ENCODE peak calls at places on chromosomes 4 and X, in four cellular contexts. A is choroid plexus epithelial cell, W is AG08396, K is iris pigment epithelial cell. Y is an unnamed sample.

GRCh38 chrX:43750248-43750676 is 94.2 kb downstream of the MAOA start:
- DNase-seq in A (peak; percentile 72), W (peak; percentile 25), K (peak; percentile 59), Y (peak; percentile 32)

GRCh38 chrX:118637997-118638396 is 89.4 kb upstream of the IL13RA1 start:
- DNase-seq in A (peak; percentile 25), W (no peak), K (peak; percentile 8), Y (no peak)

GRCh38 chrX:14015941-14016340 is 13.8 kb downstream of the GEMIN8 start:
- DNase-seq in A (peak; percentile 41), W (no peak), K (peak; percentile 75), Y (no peak)

GRCh38 chr4:176320976-176321361 is 1.2 kb downstream of the SPCS3 start:
- DNase-seq in A (no peak), W (peak; percentile 8), K (no peak), Y (no peak)

GRCh38 chrX:83469551-83469950 is 38.5 kb upstream of the POU3F4 start:
- DNase-seq in A (peak; percentile 0), W (peak; percentile 3), K (peak; percentile 19), Y (peak; percentile 1)

GRCh38 chrX:71622347-71623104 is 4.2 kb upstream of the CXCR3 start:
- DNase-seq in A (peak; percentile 57), W (peak; percentile 81), K (peak; percentile 42), Y (peak; percentile 44)

GRCh38 chr4:74624351-74625151 is 169.8 kb downstream of the BTC start:
- DNase-seq in A (peak; percentile 97), W (peak; percentile 61), K (peak; percentile 97), Y (peak; percentile 97)

GRCh38 chr4:874071-874470 is 48.1 kb upstream of the CPLX1 start:
- DNase-seq in A (no peak), W (no peak), K (no peak), Y (no peak)

GRCh38 chrX:39749728-39750127 is 348.0 kb downstream of the BCOR start:
- DNase-seq in A (no peak), W (no peak), K (no peak), Y (no peak)

GRCh38 chr4:100738388-100739165 is 220.8 kb upstream of the EMCN start:
- DNase-seq in A (peak; percentile 73), W (peak; percentile 41), K (peak; percentile 61), Y (peak; percentile 97)

GRCh38 chr4:138702471-138702870 is 313.1 kb upstream of the NOCT start:
- DNase-seq in A (no peak), W (no peak), K (no peak), Y (no peak)

GRCh38 chrX:84441143-84441542 is 61.1 kb downstream of the HDX start:
- DNase-seq in A (no peak), W (no peak), K (peak; percentile 11), Y (peak; percentile 4)

GRCh38 chr4:184792950-184793555 is 32.7 kb downstream of the ACSL1 start:
- DNase-seq in A (peak; percentile 98), W (peak; percentile 68), K (peak; percentile 99), Y (peak; percentile 99)

GRCh38 chr4:66590488-66591215 is 920.4 kb upstream of the EPHA5 start:
- DNase-seq in A (peak; percentile 68), W (no peak), K (peak; percentile 60), Y (no peak)

GRCh38 chrX:23374291-23374690 is 39.6 kb downstream of the PTCHD1 start:
- DNase-seq in A (no peak), W (no peak), K (no peak), Y (peak; percentile 13)

GRCh38 chr4:90958256-90958895 is 831.2 kb downstream of the CCSER1 start:
- DNase-seq in A (peak; percentile 95), W (peak; percentile 2), K (peak; percentile 94), Y (peak; percentile 84)

GRCh38 chr4:169881769-169882168 is 124.0 kb upstream of the HPF1 start:
- DNase-seq in A (no peak), W (no peak), K (no peak), Y (no peak)

GRCh38 chr4:17680985-17681920 is 66.8 kb downstream of the MED28 start:
- DNase-seq in A (no peak), W (no peak), K (no peak), Y (no peak)

GRCh38 chr4:119238068-119238722 is 25.7 kb downstream of the USP53 start:
- DNase-seq in A (peak; percentile 23), W (no peak), K (no peak), Y (peak; percentile 42)

GRCh38 chrX:47232197-47232802 is 509 bp upstream of the USP11 start:
- DNase-seq in A (no peak), W (no peak), K (no peak), Y (no peak)

GRCh38 chrX:21355831-21356230 is 18.4 kb upstream of the CNKSR2 start:
- DNase-seq in A (no peak), W (no peak), K (no peak), Y (no peak)

GRCh38 chrX:9729161-9729885 is 36.3 kb downstream of the GPR143 start:
- DNase-seq in A (peak; percentile 17), W (no peak), K (no peak), Y (no peak)

GRCh38 chr4:173167793-173168395 is 717 bp upstream of the GALNT7 start:
- DNase-seq in A (peak; percentile 35), W (peak; percentile 46), K (peak; percentile 51), Y (peak; percentile 74)

GRCh38 chrX:40504801-40505605 is 75.8 kb upstream of the ATP6AP2 start:
- DNase-seq in A (peak; percentile 94), W (peak; percentile 66), K (peak; percentile 92), Y (peak; percentile 67)

GRCh38 chrX:103431316-103431715 is 55.0 kb downstream of the BEX3 start:
- DNase-seq in A (peak; percentile 32), W (no peak), K (peak; percentile 37), Y (peak; percentile 53)

GRCh38 chr4:124478518-124478917 is 234.0 kb downstream of the ANKRD50 start:
- DNase-seq in A (no peak), W (no peak), K (no peak), Y (no peak)

GRCh38 chr4:3340703-3341088 is 47.9 kb downstream of the RGS12 start:
- DNase-seq in A (no peak), W (no peak), K (no peak), Y (no peak)

GRCh38 chrX:33188286-33188685 is 23.1 kb downstream of the DMD start:
- DNase-seq in A (no peak), W (no peak), K (no peak), Y (no peak)

GRCh38 chr4:119930546-119930945 is 136.1 kb downstream of the MAD2L1 start:
- DNase-seq in A (no peak), W (no peak), K (no peak), Y (no peak)

GRCh38 chr4:86014599-86014998 is 345.3 kb downstream of the MAPK10 start:
- DNase-seq in A (peak; percentile 75), W (no peak), K (peak; percentile 53), Y (no peak)

Y was measured in HT1080.